ENCODE peak calls at places on chromosome 1, in four cellular contexts. L is tibial nerve; N is CD4-positive, alpha-beta memory T cell; V is left ventricle myocardium inferior. Q is an unnamed sample.

GRCh38 chr1:24856787-24857527 is 73.1 kb downstream of the RUNX3 start:
- DNase-seq in L (no peak), N (no peak), V (no peak), Q (no peak)

GRCh38 chr1:4144349-4144971 is 244.4 kb upstream of the C1orf174 start:
- DNase-seq in L (no peak), N (no peak), V (no peak), Q (no peak)

GRCh38 chr1:51953079-51953478 is 37.4 kb downstream of the RAB3B start:
- DNase-seq in L (no peak), N (no peak), V (no peak), Q (no peak)

GRCh38 chr1:35190784-35191183 is 2.2 kb downstream of the SFPQ start:
- DNase-seq in L (no peak), N (no peak), V (no peak), Q (no peak)

GRCh38 chr1:241482761-241483250 is 36.7 kb downstream of the FH start:
- DNase-seq in L (no peak), N (no peak), V (no peak), Q (no peak)

GRCh38 chr1:205237526-205238484 is 10.1 kb downstream of the TMCC2 start:
- DNase-seq in L (no peak), N (no peak), V (no peak), Q (no peak)

GRCh38 chr1:43388021-43388575 is 1.5 kb downstream of the MED8 start:
- DNase-seq in L (no peak), N (no peak), V (no peak), Q (no peak)

GRCh38 chr1:204410764-204411450 is 710 bp downstream of the PPP1R15B start:
- DNase-seq in L (peak; percentile 35), N (peak; percentile 43), V (peak; percentile 54), Q (peak; percentile 41)

GRCh38 chr1:56531624-56532358 is 47.6 kb downstream of the PLPP3 start:
- DNase-seq in L (no peak), N (no peak), V (no peak), Q (no peak)

GRCh38 chr1:205001101-205001620 is 41.9 kb upstream of the CNTN2 start:
- DNase-seq in L (no peak), N (no peak), V (no peak), Q (no peak)

GRCh38 chr1:77796695-77797405 is 17.4 kb downstream of the MIGA1 start:
- DNase-seq in L (peak; percentile 31), N (no peak), V (no peak), Q (no peak)

GRCh38 chr1:15833842-15834405 is 13.6 kb upstream of the SPEN start:
- DNase-seq in L (no peak), N (no peak), V (no peak), Q (no peak)

GRCh38 chr1:230490436-230490835 is 64.3 kb upstream of the PGBD5 start:
- DNase-seq in L (no peak), N (no peak), V (no peak), Q (no peak)

GRCh38 chr1:245621589-245621988 is 466.8 kb downstream of the KIF26B start:
- DNase-seq in L (no peak), N (no peak), V (no peak), Q (peak; percentile 7)

GRCh38 chr1:96596226-96596625 is 125.4 kb upstream of the PTBP2 start:
- DNase-seq in L (no peak), N (no peak), V (no peak), Q (no peak)

GRCh38 chr1:166875302-166875733 is 746 bp downstream of the TADA1 start:
- DNase-seq in L (no peak), N (no peak), V (no peak), Q (no peak)

GRCh38 chr1:166870584-166870983 is 5.5 kb downstream of the TADA1 start:
- DNase-seq in L (no peak), N (no peak), V (no peak), Q (no peak)

GRCh38 chr1:166874464-166874863 is 1.6 kb downstream of the TADA1 start:
- DNase-seq in L (no peak), N (no peak), V (no peak), Q (no peak)

GRCh38 chr1:166875734-166876539 is at the start of gene TADA1:
- DNase-seq in L (peak; percentile 99), N (peak; percentile 99), V (peak; percentile 99), Q (peak; percentile 96)

GRCh38 chr1:166876540-166876838 is 425 bp upstream of the TADA1 start:
- DNase-seq in L (no peak), N (no peak), V (no peak), Q (no peak)
- H3K4me1 ChIP-seq in L (peaks cover 10% of the 10 kb centered on the region), N (peaks cover 32% of the 10 kb centered on the region), V (peaks cover 37% of the 10 kb centered on the region), Q (peaks cover 17% of the 10 kb centered on the region)

GRCh38 chr1:9624081-9624480 is 27.4 kb upstream of the PIK3CD start:
- DNase-seq in L (no peak), N (no peak), V (no peak), Q (no peak)

GRCh38 chr1:9625761-9626160 is 25.8 kb upstream of the PIK3CD start:
- DNase-seq in L (no peak), N (no peak), V (no peak), Q (no peak)

GRCh38 chr1:9628541-9629444 is 22.7 kb upstream of the PIK3CD start:
- DNase-seq in L (no peak), N (peak; percentile 85), V (no peak), Q (peak; percentile 94)

GRCh38 chr1:9629445-9630201 is 21.9 kb upstream of the PIK3CD start:
- DNase-seq in L (peak; percentile 46), N (peak; percentile 82), V (peak; percentile 59), Q (peak; percentile 57)

GRCh38 chr1:9626201-9626608 is 25.3 kb upstream of the PIK3CD start:
- DNase-seq in L (no peak), N (peak; percentile 62), V (no peak), Q (no peak)
- H3K4me3 ChIP-seq in L (peak overlapping the region; percentile 36), N (peak overlapping the region; percentile 54), V (peak overlapping the region; percentile 40), Q (peak overlapping the region; percentile 80)

DNA sequence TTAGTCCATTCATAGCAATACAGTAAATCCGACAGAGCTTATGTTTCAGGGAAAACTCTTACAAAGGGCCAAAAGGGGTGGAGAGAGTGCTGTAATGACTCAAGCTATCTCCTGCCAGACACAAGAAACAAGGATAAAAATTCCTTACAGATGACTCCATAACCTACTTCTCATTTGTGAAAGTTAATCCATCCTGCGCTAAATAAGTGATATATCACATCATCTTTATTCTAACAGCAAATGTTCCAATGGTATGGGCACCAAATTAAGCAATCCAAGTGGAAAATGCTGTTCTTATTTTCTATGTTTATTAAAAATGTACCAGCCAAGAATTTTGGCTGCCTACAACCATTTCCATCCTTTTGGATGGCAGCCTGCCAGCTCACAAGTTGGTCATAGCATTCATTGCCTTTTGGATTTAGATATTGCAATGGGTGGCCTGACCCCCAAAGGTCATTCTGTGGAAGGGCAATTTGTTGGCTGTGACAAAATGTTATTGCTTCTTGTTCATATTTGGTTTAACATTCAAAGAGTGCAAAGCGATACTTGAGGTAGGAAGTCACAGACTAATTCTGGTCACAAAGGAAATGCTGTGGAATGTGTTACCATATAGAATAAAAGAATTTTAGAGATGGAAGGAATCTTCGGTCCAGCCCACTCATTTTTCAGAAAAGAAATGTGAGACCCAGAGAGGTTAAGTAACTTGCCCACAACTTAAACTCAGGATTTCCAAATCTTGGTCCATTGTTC is 2.8 kb upstream of the ENAH start:
- DNase-seq in L (peak; percentile 57), N (no peak), V (peak; percentile 29), Q (no peak)
- H3K4me1 ChIP-seq in L (peaks cover 11% of the 10 kb centered on the region), N (peaks cover 16% of the 10 kb centered on the region), V (peaks cover 45% of the 10 kb centered on the region), Q (peaks cover 19% of the 10 kb centered on the region)

GRCh38 chr1:68453060-68453665 is 3.4 kb upstream of the RPE65 start:
- DNase-seq in L (no peak), N (no peak), V (no peak), Q (no peak)
- H3K4me3 ChIP-seq in L (no peak overlapping the region), N (no peak overlapping the region), V (no peak overlapping the region), Q (no peak overlapping the region)

Q was measured in CD4-positive, CD25-positive, alpha-beta regulatory T cell.